ENCODE peak calls at places on chromosomes 3 and 15, in ten cellular contexts. One of them, this sample, is unnamed.

GRCh38 chr3:77362936-77363335 is 323.0 kb downstream of the ROBO2 start:
- DNase-seq in NCI-H1436: no peak
- DNase-seq in HepG2: no peak
- DNase-seq in substantia nigra: no peak
- DNase-seq in C1 segment of cervical spinal cord: no peak
- DNase-seq in KG1: no peak
- DNase-seq in heart left ventricle: no peak
- DNase-seq in NCI-H1930: no peak
- DNase-seq in effector memory CD4-positive, alpha-beta T cell: no peak
- DNase-seq in GM19239: no peak
- DNase-seq in this sample: no peak

GRCh38 chr3:23662079-23662617 is 143.6 kb upstream of the UBE2E1 start:
- DNase-seq in C1 segment of cervical spinal cord: no peak
- DNase-seq in substantia nigra: no peak
- DNase-seq in KG1: no peak
- DNase-seq in effector memory CD4-positive, alpha-beta T cell: no peak
- DNase-seq in heart left ventricle: no peak
- DNase-seq in GM19239: no peak
- DNase-seq in NCI-H1436: no peak
- DNase-seq in NCI-H1930: no peak
- DNase-seq in HepG2: no peak
- DNase-seq in this sample: no peak

GRCh38 chr3:67601385-67601784 is 53.0 kb downstream of the SUCLG2 start:
- DNase-seq in substantia nigra: no peak
- DNase-seq in NCI-H1436: no peak
- DNase-seq in effector memory CD4-positive, alpha-beta T cell: no peak
- DNase-seq in GM19239: no peak
- DNase-seq in C1 segment of cervical spinal cord: no peak
- DNase-seq in heart left ventricle: no peak
- DNase-seq in KG1: no peak
- DNase-seq in NCI-H1930: no peak
- DNase-seq in HepG2: no peak
- DNase-seq in this sample: no peak

GRCh38 chr3:4350789-4351163 is 47.6 kb downstream of the SETMAR start:
- DNase-seq in NCI-H1930: peak; percentile 8
- DNase-seq in KG1: peak; percentile 32
- DNase-seq in GM19239: peak; percentile 60
- DNase-seq in HepG2: peak; percentile 53
- DNase-seq in NCI-H1436: no peak
- DNase-seq in effector memory CD4-positive, alpha-beta T cell: peak; percentile 3
- DNase-seq in C1 segment of cervical spinal cord: no peak
- DNase-seq in substantia nigra: no peak
- DNase-seq in heart left ventricle: peak; percentile 33
- DNase-seq in this sample: peak; percentile 85

GRCh38 chr3:46361408-46362283 is 7.7 kb downstream of the CCR2 start:
- DNase-seq in KG1: no peak
- DNase-seq in NCI-H1436: no peak
- DNase-seq in substantia nigra: no peak
- DNase-seq in heart left ventricle: peak; percentile 38
- DNase-seq in NCI-H1930: no peak
- DNase-seq in effector memory CD4-positive, alpha-beta T cell: no peak
- DNase-seq in C1 segment of cervical spinal cord: no peak
- DNase-seq in HepG2: no peak
- DNase-seq in GM19239: no peak
- DNase-seq in this sample: no peak

GRCh38 chr15:48360841-48361240 is 29.6 kb downstream of the DUT start:
- DNase-seq in effector memory CD4-positive, alpha-beta T cell: no peak
- DNase-seq in KG1: no peak
- DNase-seq in NCI-H1436: no peak
- DNase-seq in HepG2: no peak
- DNase-seq in heart left ventricle: no peak
- DNase-seq in GM19239: no peak
- DNase-seq in NCI-H1930: no peak
- DNase-seq in substantia nigra: no peak
- DNase-seq in C1 segment of cervical spinal cord: no peak
- DNase-seq in this sample: no peak

GRCh38 chr3:132448211-132448961 is 31.1 kb downstream of the DNAJC13 start:
- DNase-seq in NCI-H1930: no peak
- DNase-seq in HepG2: no peak
- DNase-seq in GM19239: no peak
- DNase-seq in C1 segment of cervical spinal cord: no peak
- DNase-seq in substantia nigra: no peak
- DNase-seq in effector memory CD4-positive, alpha-beta T cell: no peak
- DNase-seq in NCI-H1436: no peak
- DNase-seq in KG1: no peak
- DNase-seq in heart left ventricle: peak; percentile 39
- DNase-seq in this sample: peak; percentile 37

GRCh38 chr3:159726231-159726964 is 262.2 kb upstream of the IL12A start:
- DNase-seq in effector memory CD4-positive, alpha-beta T cell: no peak
- DNase-seq in heart left ventricle: no peak
- DNase-seq in GM19239: no peak
- DNase-seq in substantia nigra: no peak
- DNase-seq in KG1: no peak
- DNase-seq in HepG2: no peak
- DNase-seq in NCI-H1436: no peak
- DNase-seq in C1 segment of cervical spinal cord: no peak
- DNase-seq in NCI-H1930: no peak
- DNase-seq in this sample: no peak

GRCh38 chr15:66085128-66085527 is 168.4 kb downstream of the MEGF11 start:
- DNase-seq in GM19239: no peak
- DNase-seq in C1 segment of cervical spinal cord: no peak
- DNase-seq in substantia nigra: no peak
- DNase-seq in NCI-H1436: no peak
- DNase-seq in effector memory CD4-positive, alpha-beta T cell: no peak
- DNase-seq in KG1: no peak
- DNase-seq in NCI-H1930: no peak
- DNase-seq in HepG2: peak; percentile 31
- DNase-seq in heart left ventricle: no peak
- DNase-seq in this sample: no peak

GRCh38 chr3:15287565-15288330 is 44.6 kb downstream of the SH3BP5 start:
- DNase-seq in HepG2: no peak
- DNase-seq in NCI-H1930: no peak
- DNase-seq in KG1: no peak
- DNase-seq in substantia nigra: no peak
- DNase-seq in C1 segment of cervical spinal cord: no peak
- DNase-seq in effector memory CD4-positive, alpha-beta T cell: no peak
- DNase-seq in NCI-H1436: no peak
- DNase-seq in GM19239: no peak
- DNase-seq in heart left ventricle: peak; percentile 78
- DNase-seq in this sample: no peak

GRCh38 chr3:168996622-168997021 is 666.9 kb downstream of the MECOM start:
- DNase-seq in heart left ventricle: no peak
- DNase-seq in HepG2: peak; percentile 27
- DNase-seq in KG1: no peak
- DNase-seq in NCI-H1930: no peak
- DNase-seq in C1 segment of cervical spinal cord: no peak
- DNase-seq in GM19239: no peak
- DNase-seq in substantia nigra: no peak
- DNase-seq in NCI-H1436: no peak
- DNase-seq in effector memory CD4-positive, alpha-beta T cell: no peak
- DNase-seq in this sample: no peak

GRCh38 chr3:138944136-138944658 is 2.7 kb downstream of the FOXL2 start:
- DNase-seq in substantia nigra: no peak
- DNase-seq in NCI-H1436: no peak
- DNase-seq in NCI-H1930: no peak
- DNase-seq in GM19239: no peak
- DNase-seq in C1 segment of cervical spinal cord: no peak
- DNase-seq in KG1: no peak
- DNase-seq in heart left ventricle: no peak
- DNase-seq in effector memory CD4-positive, alpha-beta T cell: no peak
- DNase-seq in HepG2: no peak
- DNase-seq in this sample: peak; percentile 65

GRCh38 chr3:103388214-103388613 is 953.4 kb downstream of the ZPLD1 start:
- DNase-seq in heart left ventricle: no peak
- DNase-seq in substantia nigra: no peak
- DNase-seq in effector memory CD4-positive, alpha-beta T cell: no peak
- DNase-seq in NCI-H1436: no peak
- DNase-seq in KG1: no peak
- DNase-seq in GM19239: no peak
- DNase-seq in HepG2: no peak
- DNase-seq in NCI-H1930: no peak
- DNase-seq in C1 segment of cervical spinal cord: no peak
- DNase-seq in this sample: no peak